ENCODE peak calls at places on chromosomes 11 and 22, in five cellular contexts. Q, C, F, Y and X are unnamed samples.
A peak's percentile ranks its signal among the peaks of the same experiment; 100 is the strongest.

GRCh38 chr11:68137833-68138232 is 16.6 kb upstream of the CHKA start:
- DNase-seq in Q (no peak), C (no peak), F (no peak), Y (no peak), X (no peak)

GRCh38 chr22:19877626-19878339 is 23.1 kb upstream of the GNB1L start:
- DNase-seq in Q (no peak), C (no peak), F (no peak), Y (peak; percentile 17), X (no peak)

GRCh38 chr22:39223091-39223710 is 21.6 kb downstream of the PDGFB start:
- DNase-seq in Q (no peak), C (no peak), F (no peak), Y (no peak), X (peak; percentile 29)

GRCh38 chr11:72300268-72300667 is 56.3 kb upstream of the PHOX2A start:
- DNase-seq in Q (no peak), C (no peak), F (no peak), Y (no peak), X (no peak)

GRCh38 chr22:28857288-28857687 is 26.1 kb upstream of the ZNRF3 start:
- DNase-seq in Q (no peak), C (no peak), F (no peak), Y (no peak), X (no peak)

GRCh38 chr11:110130642-110131238 is 37.5 kb downstream of the ZC3H12C start:
- DNase-seq in Q (no peak), C (no peak), F (peak; percentile 34), Y (peak; percentile 26), X (no peak)

GRCh38 chr11:45094958-45095690 is 51.3 kb upstream of the PRDM11 start:
- DNase-seq in Q (no peak), C (no peak), F (no peak), Y (peak; percentile 13), X (no peak)

GRCh38 chr22:19524170-19525115 is at the start of gene CLDN5:
- DNase-seq in Q (peak; percentile 63), C (no peak), F (no peak), Y (peak; percentile 78), X (no peak)

GRCh38 chr22:37607010-37607911 is 1.4 kb upstream of the GGA1 start:
- DNase-seq in Q (peak; percentile 79), C (peak; percentile 90), F (peak; percentile 31), Y (peak; percentile 84), X (peak; percentile 83)

GRCh38 chr11:34915136-34916013 is 804 bp downstream of the APIP start:
- DNase-seq in Q (no peak), C (no peak), F (no peak), Y (no peak), X (no peak)

GRCh38 chr11:128174465-128175101 is 412.8 kb downstream of the ETS1 start:
- DNase-seq in Q (no peak), C (no peak), F (no peak), Y (no peak), X (no peak)

GRCh38 chr11:58731819-58732218 is at the start of gene GLYAT:
- DNase-seq in Q (no peak), C (no peak), F (no peak), Y (no peak), X (no peak)

GRCh38 chr11:87971354-87971753 is 203.9 kb downstream of the RAB38 start:
- DNase-seq in Q (no peak), C (no peak), F (no peak), Y (no peak), X (no peak)

GRCh38 chr11:114366331-114367243 is 33.7 kb downstream of the C11orf71 start:
- DNase-seq in Q (no peak), C (no peak), F (no peak), Y (no peak), X (no peak)

GRCh38 chr22:44572414-44573207 is 74.6 kb upstream of the RTL6 start:
- DNase-seq in Q (no peak), C (no peak), F (no peak), Y (no peak), X (no peak)

GRCh38 chr22:50687829-50688228 is 15.2 kb downstream of the SHANK3 start:
- DNase-seq in Q (no peak), C (no peak), F (no peak), Y (no peak), X (no peak)

GRCh38 chr22:36775589-36775965 is 342 bp downstream of the IFT27 start:
- DNase-seq in Q (no peak), C (peak; percentile 31), F (no peak), Y (no peak), X (peak; percentile 33)

GRCh38 chr11:60849641-60850520 is 5.9 kb downstream of the PTGDR2 start:
- DNase-seq in Q (no peak), C (no peak), F (no peak), Y (no peak), X (no peak)

GRCh38 chr11:69283446-69283845 is 10.5 kb upstream of the MYEOV start:
- DNase-seq in Q (no peak), C (no peak), F (no peak), Y (no peak), X (no peak)

GRCh38 chr11:47578524-47579460 is at the start of the genes KBTBD4 and NDUFS3:
- DNase-seq in Q (peak; percentile 90), C (peak; percentile 86), F (peak; percentile 52), Y (peak; percentile 89), X (peak; percentile 89)

GRCh38 chr11:33773399-33774355 is 643 bp downstream of the FBXO3 start:
- DNase-seq in Q (peak; percentile 29), C (peak; percentile 31), F (no peak), Y (no peak), X (peak; percentile 25)

GRCh38 chr11:34629711-34630110 is 8.8 kb downstream of the EHF start:
- DNase-seq in Q (no peak), C (no peak), F (no peak), Y (no peak), X (no peak)

GRCh38 chr11:69985331-69985653 is 92.8 kb upstream of the ANO1 start:
- DNase-seq in Q (no peak), C (no peak), F (no peak), Y (peak; percentile 26), X (no peak)

GRCh38 chr11:111571829-111572501 is 30.3 kb upstream of the SIK2 start:
- DNase-seq in Q (no peak), C (no peak), F (no peak), Y (no peak), X (no peak)

GRCh38 chr11:11980200-11980599 is 28.2 kb downstream of the DKK3 start:
- DNase-seq in Q (no peak), C (no peak), F (no peak), Y (no peak), X (no peak)

GRCh38 chr11:15779518-15779917 is 576.8 kb downstream of the SOX6 start:
- DNase-seq in Q (no peak), C (no peak), F (no peak), Y (no peak), X (no peak)

GRCh38 chr11:95091663-95092062 is 2.0 kb downstream of the ENDOD1 start:
- DNase-seq in Q (no peak), C (no peak), F (no peak), Y (no peak), X (no peak)

GRCh38 chr11:64834723-64835615 is 9.5 kb downstream of the CDC42BPG start:
- DNase-seq in Q (no peak), C (no peak), F (no peak), Y (no peak), X (no peak)

GRCh38 chr11:20020716-20021115 is 139.6 kb downstream of the DBX1 start:
- DNase-seq in Q (no peak), C (no peak), F (no peak), Y (no peak), X (no peak)